ENCODE peak calls at places on chromosome 4, in ten cellular contexts. D is uterus, A is lower leg skin, W is H1, J is transverse colon, B is HCT116, Z is ovary, V is A549, R is testis, S is esophagus squamous epithelium. P is an unnamed sample.

GRCh38 chr4:85603437-85604336 is 128.7 kb downstream of the ARHGAP24 start:
- DNase-seq in W (no peak), A (no peak), D (no peak), J (no peak), B (no peak), V (no peak), R (no peak), S (no peak), Z (no peak), P (no peak)

GRCh38 chr4:55125087-55125721 is at the start of gene KDR:
- DNase-seq in W (no peak), S (no peak), J (no peak), V (no peak), D (peak), B (no peak), A (peak), Z (peak), R (peak), P (no peak)

GRCh38 chr4:152699313-152699712 is 19.5 kb upstream of the TMEM154 start:
- DNase-seq in J (no peak), Z (no peak), A (no peak), W (no peak), D (no peak), V (no peak), S (no peak), R (no peak), B (no peak), P (no peak)

GRCh38 chr4:87919951-87920350 is 55.6 kb upstream of the SPP1 start:
- DNase-seq in V (no peak), B (no peak), D (no peak), J (no peak), W (no peak), R (no peak), S (no peak), Z (no peak), A (no peak), P (peak)

GRCh38 chr4:151173751-151174325 is 74.4 kb downstream of the RPS3A start:
- DNase-seq in V (no peak), D (peak), R (peak), A (peak), J (peak), Z (peak), B (no peak), S (no peak), W (no peak), P (no peak)

GRCh38 chr4:24736066-24736465 is 59.3 kb upstream of the SOD3 start:
- DNase-seq in A (no peak), D (no peak), S (no peak), Z (no peak), B (peak), R (no peak), V (no peak), J (peak), W (no peak), P (peak)

GRCh38 chr4:44725166-44725565 is 1.2 kb downstream of the GNPDA2 start:
- DNase-seq in V (no peak), D (no peak), Z (no peak), S (no peak), W (no peak), J (no peak), B (no peak), R (no peak), A (no peak), P (no peak)

GRCh38 chr4:25060179-25060578 is 29.4 kb upstream of the LGI2 start:
- DNase-seq in V (no peak), S (no peak), B (no peak), D (no peak), A (no peak), R (no peak), Z (no peak), J (no peak), W (no peak), P (no peak)

GRCh38 chr4:5019274-5019673 is at the start of gene CYTL1:
- DNase-seq in B (no peak), A (no peak), D (no peak), J (no peak), Z (no peak), V (no peak), S (no peak), W (no peak), R (no peak), P (peak)

GRCh38 chr4:91233164-91233563 is 1070.6 kb upstream of the GRID2 start:
- DNase-seq in Z (no peak), B (no peak), W (no peak), D (no peak), S (no peak), A (no peak), V (no peak), J (no peak), R (no peak), P (no peak)

GRCh38 chr4:41678086-41678485 is 70.4 kb downstream of the PHOX2B start:
- DNase-seq in A (no peak), B (no peak), D (no peak), Z (no peak), V (no peak), R (no peak), W (no peak), S (no peak), J (no peak), P (no peak)

GRCh38 chr4:2733844-2734574 is 22.1 kb downstream of the TNIP2 start:
- DNase-seq in J (no peak), R (no peak), A (no peak), B (no peak), Z (no peak), D (no peak), W (no peak), V (no peak), S (no peak), P (no peak)

GRCh38 chr4:16116493-16116990 is 32.7 kb upstream of the PROM1 start:
- DNase-seq in S (no peak), D (no peak), Z (no peak), R (no peak), J (no peak), W (no peak), B (no peak), A (peak), V (no peak), P (no peak)

GRCh38 chr4:81164623-81165416 is 50.2 kb downstream of the PRKG2 start:
- DNase-seq in W (no peak), R (no peak), S (no peak), A (no peak), Z (no peak), J (peak), D (no peak), B (peak), V (peak), P (no peak)

GRCh38 chr4:7680731-7681130 is 246.0 kb upstream of the PSAPL1 start:
- DNase-seq in D (no peak), J (no peak), Z (no peak), R (no peak), W (no peak), B (no peak), A (no peak), S (no peak), V (no peak), P (no peak)

GRCh38 chr4:66687393-66687971 is 857.8 kb downstream of the CENPC start:
- DNase-seq in J (no peak), R (no peak), W (no peak), B (no peak), D (no peak), S (no peak), A (no peak), V (no peak), Z (no peak), P (no peak)

GRCh38 chr4:62544428-62544827 is 1344.3 kb downstream of the ADGRL3 start:
- DNase-seq in B (no peak), J (no peak), R (no peak), Z (no peak), S (no peak), A (no peak), W (no peak), V (no peak), D (no peak), P (peak)

GRCh38 chr4:158193171-158193749 is 17.0 kb upstream of the TMEM144 start:
- DNase-seq in W (no peak), A (no peak), D (no peak), V (peak), J (no peak), Z (no peak), R (no peak), S (no peak), B (peak), P (peak)

GRCh38 chr4:79663157-79663556 is 255.1 kb upstream of the GK2 start:
- DNase-seq in R (no peak), D (no peak), J (no peak), A (no peak), Z (no peak), B (no peak), S (no peak), V (no peak), W (no peak), P (no peak)

GRCh38 chr4:113469023-113469390 is 292.5 kb downstream of the CAMK2D start:
- DNase-seq in W (no peak), B (no peak), S (no peak), J (no peak), Z (no peak), D (no peak), V (no peak), R (no peak), A (no peak), P (no peak)

GRCh38 chr4:88177981-88178632 is 19.7 kb upstream of the ABCG2 start:
- DNase-seq in R (no peak), Z (no peak), J (peak), W (peak), B (peak), D (no peak), A (no peak), V (peak), S (no peak), P (peak)

GRCh38 chr4:125572601-125573000 is 257.8 kb downstream of the FAT4 start:
- DNase-seq in R (no peak), Z (no peak), A (no peak), V (no peak), W (no peak), D (no peak), S (no peak), B (no peak), J (no peak), P (no peak)

GRCh38 chr4:87038837-87039715 is 104.3 kb downstream of the AFF1 start:
- DNase-seq in A (peak), V (peak), D (peak), W (no peak), B (no peak), J (peak), R (no peak), S (no peak), Z (peak), P (no peak)

GRCh38 chr4:17957689-17958088 is 63.9 kb downstream of the LCORL start:
- DNase-seq in A (no peak), J (no peak), R (no peak), V (no peak), W (no peak), D (no peak), B (no peak), Z (no peak), S (no peak), P (no peak)

GRCh38 chr4:111961806-111962205 is 183.4 kb upstream of the FAM241A start:
- DNase-seq in J (no peak), W (no peak), A (no peak), D (no peak), B (no peak), V (no peak), R (no peak), Z (no peak), S (no peak), P (no peak)

GRCh38 chr4:183920512-183920911 is 15.4 kb downstream of the STOX2 start:
- DNase-seq in A (no peak), D (no peak), Z (no peak), R (no peak), W (no peak), V (no peak), S (no peak), J (no peak), B (no peak), P (peak)

GRCh38 chr4:173370130-173370476 is 651 bp upstream of the SAP30 start:
- DNase-seq in W (no peak), S (peak), A (peak), D (peak), Z (peak), R (peak), V (peak), J (peak), B (no peak), P (peak)
- TF ChIP-seq POLR2A in W (no peak), S (no peak), A (no peak), D (no peak), Z (no peak), R (no peak), V (no peak), J (peak), B (no peak), P (no peak)

GRCh38 chr4:163113921-163114703 is 52.6 kb downstream of the NAF1 start:
- DNase-seq in S (no peak), B (no peak), Z (no peak), D (no peak), W (no peak), A (no peak), R (no peak), V (no peak), J (no peak), P (no peak)
- TF ChIP-seq POLR2A in S (no peak), B (no peak), Z (no peak), D (no peak), W (no peak), A (no peak), R (no peak), V (no peak), J (no peak), P (no peak)

GRCh38 chr4:98260579-98261290 is 449 bp upstream of the RAP1GDS1 start:
- DNase-seq in R (peak), W (peak), S (peak), D (peak), J (peak), B (peak), V (peak), A (peak), Z (peak), P (peak)

GRCh38 chr4:98267498-98267897 is 6.3 kb downstream of the RAP1GDS1 start:
- DNase-seq in J (no peak), A (no peak), S (no peak), D (no peak), W (no peak), V (no peak), R (no peak), B (no peak), Z (no peak), P (no peak)

GRCh38 chr4:98260047-98260578 is 1.1 kb upstream of the RAP1GDS1 start:
- DNase-seq in V (peak), W (no peak), B (peak), A (peak), R (peak), D (peak), S (peak), J (peak), Z (peak), P (no peak)

GRCh38 chr4:98262431-98262830 is 1.2 kb downstream of the RAP1GDS1 start:
- DNase-seq in R (no peak), J (no peak), A (no peak), D (no peak), V (no peak), S (no peak), B (no peak), Z (no peak), W (no peak), P (peak)

DNA sequence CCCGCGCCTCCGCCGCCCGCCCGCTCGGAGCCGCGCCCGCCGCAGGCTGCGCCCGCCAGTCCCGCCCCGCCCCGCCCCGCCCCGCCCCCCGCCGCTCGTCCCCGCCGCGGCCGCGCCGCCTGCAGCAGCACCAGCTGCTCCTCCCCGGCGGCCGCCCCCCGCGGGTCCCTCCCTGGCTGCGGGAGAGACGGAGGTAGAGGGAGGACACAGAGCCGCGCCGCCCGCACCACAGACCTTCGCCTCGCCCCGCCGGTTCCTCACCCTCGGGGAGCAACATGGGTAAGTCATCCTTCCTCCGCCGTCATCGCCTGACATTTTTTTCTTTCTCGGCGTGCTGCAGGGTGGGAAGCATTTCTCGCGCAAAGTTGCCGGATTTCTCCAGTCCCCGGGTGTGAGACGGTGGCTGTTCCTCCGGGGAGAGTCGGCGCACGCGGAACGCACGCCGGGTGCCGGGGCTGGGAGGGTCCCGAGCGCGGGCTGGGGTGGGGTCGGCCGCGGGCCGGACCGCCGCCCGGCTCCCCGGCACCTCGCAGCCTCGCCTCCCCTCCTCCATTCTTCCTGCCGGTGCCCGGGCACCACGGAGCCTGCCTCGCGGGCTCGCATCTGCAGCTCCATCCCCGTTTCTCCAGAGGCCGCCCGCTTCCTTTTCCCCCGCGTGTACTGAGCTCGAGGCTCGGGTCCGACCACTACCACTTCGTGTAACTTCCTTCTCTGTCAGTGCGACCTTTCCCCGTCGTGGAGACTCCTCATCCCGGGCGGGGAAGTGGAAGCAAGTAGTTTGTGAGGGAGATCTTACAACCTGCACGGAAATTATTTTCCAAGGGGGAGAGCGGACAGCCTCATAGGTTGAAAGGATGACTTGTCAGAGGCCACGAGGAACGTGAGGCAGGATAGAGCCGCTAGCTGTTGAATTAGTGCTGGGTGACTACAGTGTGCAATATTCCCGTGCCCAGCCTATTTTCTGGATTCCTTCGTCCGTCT is at the start of gene RAP1GDS1:
- DNase-seq in B (peak), W (no peak), R (peak), A (peak), V (peak), D (peak), S (peak), Z (peak), J (peak), P (peak)
- TF ChIP-seq POLR2A in B (peak), W (peak), R (no peak), A (no peak), V (peak), D (no peak), S (no peak), Z (no peak), J (no peak), P (peak)

GRCh38 chr4:107991945-107992625 is 2.4 kb downstream of the HADH start:
- DNase-seq in S (no peak), W (no peak), R (no peak), B (no peak), J (no peak), A (no peak), D (no peak), V (no peak), Z (no peak), P (peak)
- TF ChIP-seq POLR2A in S (no peak), W (no peak), R (no peak), B (no peak), J (no peak), A (no peak), D (no peak), V (no peak), Z (no peak), P (no peak)

GRCh38 chr4:173371292-173372192 is 788 bp downstream of the SAP30 start:
- DNase-seq in D (peak), V (peak), Z (peak), B (no peak), R (peak), S (no peak), W (no peak), A (peak), J (peak), P (peak)

GRCh38 chr4:173367285-173367684 is 3.5 kb upstream of the SAP30 start:
- DNase-seq in A (no peak), R (no peak), D (no peak), S (no peak), J (no peak), B (no peak), W (no peak), Z (no peak), V (no peak), P (no peak)

GRCh38 chr4:173374588-173374987 is 3.8 kb downstream of the SAP30 start:
- DNase-seq in B (no peak), J (no peak), Z (no peak), R (no peak), S (no peak), W (no peak), V (no peak), A (no peak), D (no peak), P (no peak)

GRCh38 chr4:173367946-173368345 is 2.8 kb upstream of the SAP30 start:
- DNase-seq in D (no peak), W (no peak), B (no peak), Z (no peak), V (no peak), J (no peak), A (no peak), S (no peak), R (no peak), P (no peak)

GRCh38 chr4:173370477-173371291 is at the start of gene SAP30:
- DNase-seq in S (peak), B (peak), D (peak), A (peak), J (peak), R (peak), V (peak), Z (peak), W (peak), P (peak)
- TF ChIP-seq POLR2A in S (peak), B (peak), D (peak), A (peak), J (peak), R (peak), V (peak), Z (peak), W (peak), P (peak)

GRCh38 chr4:121696641-121697461 is at the start of gene ANXA5:
- DNase-seq in V (peak), D (peak), Z (peak), A (peak), J (peak), R (peak), B (peak), S (peak), W (no peak), P (peak)
- TF ChIP-seq POLR2A in V (peak), D (peak), Z (peak), A (no peak), J (peak), R (no peak), B (peak), S (peak), W (peak), P (peak)

GRCh38 chr4:108622022-108622421 is 1.6 kb downstream of the RPL34 start:
- DNase-seq in D (no peak), V (no peak), S (no peak), R (no peak), Z (no peak), W (no peak), B (no peak), J (no peak), A (no peak), P (no peak)

GRCh38 chr4:108628411-108628810 is 8.0 kb downstream of the RPL34 start:
- DNase-seq in Z (no peak), S (no peak), V (no peak), R (no peak), D (no peak), B (no peak), A (no peak), W (no peak), J (no peak), P (no peak)

GRCh38 chr4:108622828-108623227 is 2.5 kb downstream of the RPL34 start:
- DNase-seq in V (no peak), W (no peak), D (no peak), B (no peak), S (no peak), R (no peak), A (no peak), J (no peak), Z (no peak), P (no peak)

GRCh38 chr4:108624263-108625056 is 4.1 kb downstream of the RPL34 start:
- DNase-seq in A (no peak), D (no peak), J (no peak), W (no peak), Z (no peak), B (no peak), R (no peak), V (no peak), S (no peak), P (no peak)

DNA sequence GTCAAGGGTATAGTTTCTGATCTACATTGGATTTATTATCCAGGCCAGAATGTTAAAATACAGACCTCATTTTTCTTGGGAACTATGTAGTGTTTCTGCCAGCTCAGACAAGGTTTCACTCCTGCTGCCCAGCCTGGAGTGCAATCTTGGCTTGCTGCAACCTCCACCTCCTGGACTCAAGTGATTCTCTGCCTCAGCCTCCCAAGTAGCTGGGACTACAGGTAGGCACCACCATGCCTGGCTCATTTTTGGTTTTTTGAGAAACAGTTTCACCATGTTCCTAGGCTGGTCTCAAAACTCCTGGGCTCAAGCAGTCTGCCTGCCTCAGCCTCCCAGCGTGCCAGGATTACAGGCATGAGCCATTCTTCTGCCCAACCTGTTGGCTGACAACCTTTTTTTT is 5.7 kb downstream of the RPL34 start:
- DNase-seq in S (no peak), W (no peak), B (no peak), R (no peak), Z (no peak), A (no peak), J (no peak), V (no peak), D (no peak), P (no peak)
- TF ChIP-seq POLR2A in S (no peak), W (peak), B (no peak), R (no peak), Z (no peak), A (no peak), J (no peak), V (no peak), D (no peak), P (no peak)

GRCh38 chr4:147678796-147679549 is 5.0 kb downstream of the PRMT9 start:
- DNase-seq in S (no peak), A (no peak), J (no peak), D (no peak), V (no peak), Z (no peak), B (peak), R (no peak), W (no peak), P (no peak)

GRCh38 chr4:147689062-147689461 is 5.1 kb upstream of the PRMT9 start:
- DNase-seq in A (no peak), W (no peak), B (no peak), J (no peak), S (no peak), Z (no peak), R (no peak), D (no peak), V (no peak), P (no peak)

GRCh38 chr4:147683172-147683571 is 791 bp downstream of the PRMT9 start:
- DNase-seq in R (peak), V (no peak), S (no peak), J (peak), A (no peak), Z (peak), D (no peak), W (no peak), B (no peak), P (peak)

GRCh38 chr4:147682755-147683154 is 1.2 kb downstream of the PRMT9 start:
- DNase-seq in A (no peak), R (no peak), W (no peak), S (no peak), J (no peak), Z (no peak), B (no peak), D (no peak), V (no peak), P (peak)

GRCh38 chr4:147683717-147684700 is at the start of gene PRMT9:
- DNase-seq in B (peak), A (peak), R (peak), D (peak), V (peak), S (peak), W (peak), J (peak), Z (peak), P (peak)
- TF ChIP-seq POLR2A in B (peak), A (peak), R (peak), D (peak), V (peak), S (peak), W (peak), J (peak), Z (peak), P (peak)

P was measured in NB4.